ENCODE peak calls at places on chromosomes 16 and 17, in six cellular contexts. One of them, this sample, is unnamed.

GRCh38 chr17:64779344-64780095 is 117.4 kb upstream of the SMURF2 start:
- DNase-seq in prostate gland: no peak
- DNase-seq in HCT116: no peak
- DNase-seq in Panc1: no peak
- DNase-seq in spleen: peak; percentile 85
- DNase-seq in stomach: no peak
- DNase-seq in this sample: no peak

GRCh38 chr17:61054430-61054829 is 345.2 kb upstream of the TBX2 start:
- DNase-seq in prostate gland: no peak
- DNase-seq in HCT116: no peak
- DNase-seq in Panc1: no peak
- DNase-seq in spleen: no peak
- DNase-seq in stomach: no peak
- DNase-seq in this sample: no peak

GRCh38 chr17:63446981-63447687 is 1.0 kb upstream of the CYB561 start:
- DNase-seq in prostate gland: peak; percentile 58
- DNase-seq in HCT116: no peak
- DNase-seq in Panc1: no peak
- DNase-seq in spleen: no peak
- DNase-seq in stomach: peak; percentile 65
- DNase-seq in this sample: no peak

GRCh38 chr17:76612977-76613851 is 27.6 kb upstream of the ST6GALNAC2 start:
- DNase-seq in prostate gland: no peak
- DNase-seq in HCT116: peak; percentile 99
- DNase-seq in Panc1: no peak
- DNase-seq in spleen: no peak
- DNase-seq in stomach: no peak
- DNase-seq in this sample: no peak

GRCh38 chr17:31627960-31628359 is 231.1 kb downstream of the COPRS start:
- DNase-seq in prostate gland: no peak
- DNase-seq in HCT116: no peak
- DNase-seq in Panc1: no peak
- DNase-seq in spleen: no peak
- DNase-seq in stomach: no peak
- DNase-seq in this sample: no peak

GRCh38 chr16:67023689-67024088 is 5.3 kb upstream of the CBFB start:
- DNase-seq in prostate gland: no peak
- DNase-seq in HCT116: no peak
- DNase-seq in Panc1: no peak
- DNase-seq in spleen: no peak
- DNase-seq in stomach: peak; percentile 1
- DNase-seq in this sample: no peak

GRCh38 chr16:22063888-22064467 is 28.4 kb upstream of the VWA3A start:
- DNase-seq in prostate gland: no peak
- DNase-seq in HCT116: no peak
- DNase-seq in Panc1: no peak
- DNase-seq in spleen: no peak
- DNase-seq in stomach: no peak
- DNase-seq in this sample: no peak

GRCh38 chr16:24778676-24779075 is 49.2 kb downstream of the TNRC6A start:
- DNase-seq in prostate gland: no peak
- DNase-seq in HCT116: no peak
- DNase-seq in Panc1: no peak
- DNase-seq in spleen: no peak
- DNase-seq in stomach: no peak
- DNase-seq in this sample: no peak

GRCh38 chr16:87340198-87340597 is 23.0 kb upstream of the C16orf95 start:
- DNase-seq in prostate gland: no peak
- DNase-seq in HCT116: no peak
- DNase-seq in Panc1: no peak
- DNase-seq in spleen: no peak
- DNase-seq in stomach: no peak
- DNase-seq in this sample: no peak

GRCh38 chr16:30376508-30376907 is 1.9 kb downstream of the MYL11 start:
- DNase-seq in prostate gland: no peak
- DNase-seq in HCT116: no peak
- DNase-seq in Panc1: no peak
- DNase-seq in spleen: no peak
- DNase-seq in stomach: no peak
- DNase-seq in this sample: no peak

DNA sequence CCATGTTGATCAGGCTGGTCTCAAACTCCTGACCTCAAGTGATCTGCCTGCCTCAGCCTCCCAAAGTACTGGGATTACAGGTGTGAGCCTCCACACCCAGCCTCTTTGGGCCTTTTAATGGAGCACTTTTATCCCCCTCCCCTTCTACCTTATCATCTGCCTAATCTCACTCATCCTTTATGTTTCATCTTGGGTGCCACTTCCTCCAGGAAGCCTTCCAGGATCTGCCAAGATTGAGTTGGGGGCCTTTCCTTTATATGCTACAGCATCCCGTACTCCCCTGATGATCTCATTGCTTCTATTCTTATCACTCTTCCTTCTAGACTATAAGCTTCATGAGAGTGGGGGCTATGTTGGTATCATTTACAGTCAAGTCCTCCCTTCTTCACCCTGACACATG is 192.8 kb upstream of the WSCD1 start:
- DNase-seq in prostate gland: no peak
- DNase-seq in HCT116: no peak
- DNase-seq in Panc1: no peak
- DNase-seq in spleen: no peak
- DNase-seq in stomach: no peak
- DNase-seq in this sample: no peak
- TF ChIP-seq POLR2AphosphoS5 in prostate gland: no peak
- TF ChIP-seq POLR2AphosphoS5 in HCT116: no peak
- TF ChIP-seq POLR2AphosphoS5 in Panc1: no peak
- TF ChIP-seq POLR2AphosphoS5 in spleen: no peak
- TF ChIP-seq POLR2AphosphoS5 in stomach: no peak
- TF ChIP-seq POLR2AphosphoS5 in this sample: no peak

GRCh38 chr16:1537138-1537577 is 3.7 kb downstream of the TMEM204 start:
- DNase-seq in prostate gland: no peak
- DNase-seq in HCT116: no peak
- DNase-seq in Panc1: no peak
- DNase-seq in spleen: no peak
- DNase-seq in stomach: no peak
- DNase-seq in this sample: no peak

GRCh38 chr16:1534021-1535020 is 855 bp downstream of the TMEM204 start:
- DNase-seq in prostate gland: no peak
- DNase-seq in HCT116: no peak
- DNase-seq in Panc1: no peak
- DNase-seq in spleen: no peak
- DNase-seq in stomach: no peak
- DNase-seq in this sample: no peak

GRCh38 chr16:1537763-1538289 is 4.4 kb downstream of the TMEM204 start:
- DNase-seq in prostate gland: no peak
- DNase-seq in HCT116: no peak
- DNase-seq in Panc1: no peak
- DNase-seq in spleen: no peak
- DNase-seq in stomach: no peak
- DNase-seq in this sample: no peak

GRCh38 chr16:1535391-1536291 is 2.2 kb downstream of the TMEM204 start:
- DNase-seq in prostate gland: no peak
- DNase-seq in HCT116: no peak
- DNase-seq in Panc1: no peak
- DNase-seq in spleen: peak; percentile 74
- DNase-seq in stomach: no peak
- DNase-seq in this sample: no peak

DNA sequence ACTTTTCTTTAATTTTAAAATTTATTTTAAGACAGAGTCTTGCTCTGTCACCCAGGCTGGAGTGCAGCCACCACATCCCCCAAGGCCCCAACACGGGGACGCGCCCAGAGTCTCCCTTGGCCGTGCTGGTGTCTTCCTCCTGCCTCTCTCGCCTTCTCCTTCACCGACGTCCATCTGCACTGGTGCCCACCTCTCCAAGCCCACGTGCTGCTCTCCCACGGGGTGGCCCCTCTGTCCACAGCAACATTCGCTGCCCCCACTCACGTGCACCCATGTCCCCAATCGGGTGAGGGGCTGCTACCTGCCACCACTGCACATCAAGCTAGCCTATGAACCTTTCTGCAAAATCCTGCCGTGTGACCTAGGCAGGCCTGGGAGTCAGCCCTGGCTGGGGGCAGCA is 3.1 kb downstream of the TMEM204 start:
- DNase-seq in prostate gland: no peak
- DNase-seq in HCT116: no peak
- DNase-seq in Panc1: no peak
- DNase-seq in spleen: no peak
- DNase-seq in stomach: no peak
- DNase-seq in this sample: no peak
- H3K27ac ChIP-seq in prostate gland: peak overlapping the region; percentile 81
- H3K27ac ChIP-seq in HCT116: no peak overlapping the region
- H3K27ac ChIP-seq in Panc1: no peak overlapping the region
- H3K27ac ChIP-seq in spleen: no peak overlapping the region
- H3K27ac ChIP-seq in stomach: no peak overlapping the region
- H3K27ac ChIP-seq in this sample: no peak overlapping the region

GRCh38 chr17:81968396-81968745 is 7.4 kb upstream of the NOTUM start:
- DNase-seq in prostate gland: no peak
- DNase-seq in HCT116: no peak
- DNase-seq in Panc1: no peak
- DNase-seq in spleen: no peak
- DNase-seq in stomach: no peak
- DNase-seq in this sample: no peak

GRCh38 chr17:81967244-81967532 is 6.2 kb upstream of the NOTUM start:
- DNase-seq in prostate gland: no peak
- DNase-seq in HCT116: no peak
- DNase-seq in Panc1: no peak
- DNase-seq in spleen: no peak
- DNase-seq in stomach: no peak
- DNase-seq in this sample: no peak

GRCh38 chr17:81968850-81969812 is 8.1 kb upstream of the NOTUM start:
- DNase-seq in prostate gland: no peak
- DNase-seq in HCT116: no peak
- DNase-seq in Panc1: no peak
- DNase-seq in spleen: no peak
- DNase-seq in stomach: no peak
- DNase-seq in this sample: no peak

GRCh38 chr17:81966343-81967243 is 5.6 kb upstream of the NOTUM start:
- DNase-seq in prostate gland: no peak
- DNase-seq in HCT116: no peak
- DNase-seq in Panc1: no peak
- DNase-seq in spleen: peak; percentile 86
- DNase-seq in stomach: peak; percentile 59
- DNase-seq in this sample: no peak

DNA sequence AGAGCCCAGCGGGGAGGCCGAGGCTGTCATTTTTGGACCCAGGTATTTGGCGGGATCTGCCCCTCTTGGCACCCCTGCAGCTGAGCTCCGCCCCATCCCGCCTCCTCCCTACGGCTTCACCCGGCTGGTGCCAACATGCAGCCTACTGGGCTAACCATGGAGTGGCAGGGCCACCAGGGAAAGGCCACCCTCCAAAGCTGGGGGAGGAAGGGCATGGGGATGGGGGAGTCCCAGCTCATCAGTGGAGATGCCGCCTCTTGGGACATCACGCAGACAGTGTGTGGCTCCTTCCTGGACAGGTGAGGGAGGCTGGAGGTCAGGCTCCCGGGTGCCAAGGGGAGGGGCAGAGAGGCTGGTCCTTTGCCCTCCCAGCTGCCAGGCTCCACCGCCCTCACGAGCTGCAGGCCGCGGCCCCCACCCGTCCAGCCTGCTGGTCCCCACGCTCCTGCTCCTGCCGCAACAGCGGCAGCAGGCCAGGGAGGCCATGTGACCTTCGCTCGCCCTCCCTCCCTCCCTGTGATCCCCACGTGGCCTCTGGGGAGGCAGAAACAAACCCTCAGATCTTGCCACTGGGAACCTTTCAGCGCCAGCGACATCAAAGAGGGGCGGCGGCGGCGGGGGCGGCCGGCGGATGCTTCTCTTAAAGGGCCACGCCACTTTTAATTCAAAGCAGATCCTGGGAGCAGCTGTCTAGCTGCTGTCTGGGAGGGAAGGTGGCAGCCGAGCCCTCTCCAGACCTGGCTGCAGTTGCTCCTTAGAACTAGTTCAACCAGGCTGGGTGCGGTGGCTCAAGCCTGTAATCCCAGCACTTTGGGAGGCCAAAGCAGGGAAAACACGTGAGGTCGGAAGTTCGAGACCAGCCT is 6.8 kb upstream of the NOTUM start:
- DNase-seq in prostate gland: peak; percentile 40
- DNase-seq in HCT116: peak; percentile 83
- DNase-seq in Panc1: no peak
- DNase-seq in spleen: peak; percentile 93
- DNase-seq in stomach: peak; percentile 81
- DNase-seq in this sample: no peak
- H3K4me3 ChIP-seq in prostate gland: no peak overlapping the region
- H3K4me3 ChIP-seq in HCT116: peak overlapping the region; percentile 43
- H3K4me3 ChIP-seq in Panc1: no peak overlapping the region
- H3K4me3 ChIP-seq in spleen: peak overlapping the region; percentile 21
- H3K4me3 ChIP-seq in stomach: peak overlapping the region; percentile 3
- H3K4me3 ChIP-seq in this sample: peak overlapping the region; percentile 31

GRCh38 chr16:4404247-4404966 is 12.0 kb downstream of the CORO7 start:
- DNase-seq in prostate gland: no peak
- DNase-seq in HCT116: no peak
- DNase-seq in Panc1: no peak
- DNase-seq in spleen: peak; percentile 80
- DNase-seq in stomach: peak; percentile 60
- DNase-seq in this sample: no peak

GRCh38 chr16:4407543-4408322 is 8.7 kb downstream of the CORO7 start:
- DNase-seq in prostate gland: no peak
- DNase-seq in HCT116: no peak
- DNase-seq in Panc1: no peak
- DNase-seq in spleen: no peak
- DNase-seq in stomach: no peak
- DNase-seq in this sample: peak; percentile 87

GRCh38 chr16:4402439-4403132 is 13.8 kb downstream of the CORO7 start:
- DNase-seq in prostate gland: peak; percentile 74
- DNase-seq in HCT116: peak; percentile 35
- DNase-seq in Panc1: no peak
- DNase-seq in spleen: peak; percentile 94
- DNase-seq in stomach: peak; percentile 87
- DNase-seq in this sample: no peak

GRCh38 chr16:4403133-4403949 is 13.1 kb downstream of the CORO7 start:
- DNase-seq in prostate gland: no peak
- DNase-seq in HCT116: no peak
- DNase-seq in Panc1: no peak
- DNase-seq in spleen: peak; percentile 63
- DNase-seq in stomach: no peak
- DNase-seq in this sample: no peak

DNA sequence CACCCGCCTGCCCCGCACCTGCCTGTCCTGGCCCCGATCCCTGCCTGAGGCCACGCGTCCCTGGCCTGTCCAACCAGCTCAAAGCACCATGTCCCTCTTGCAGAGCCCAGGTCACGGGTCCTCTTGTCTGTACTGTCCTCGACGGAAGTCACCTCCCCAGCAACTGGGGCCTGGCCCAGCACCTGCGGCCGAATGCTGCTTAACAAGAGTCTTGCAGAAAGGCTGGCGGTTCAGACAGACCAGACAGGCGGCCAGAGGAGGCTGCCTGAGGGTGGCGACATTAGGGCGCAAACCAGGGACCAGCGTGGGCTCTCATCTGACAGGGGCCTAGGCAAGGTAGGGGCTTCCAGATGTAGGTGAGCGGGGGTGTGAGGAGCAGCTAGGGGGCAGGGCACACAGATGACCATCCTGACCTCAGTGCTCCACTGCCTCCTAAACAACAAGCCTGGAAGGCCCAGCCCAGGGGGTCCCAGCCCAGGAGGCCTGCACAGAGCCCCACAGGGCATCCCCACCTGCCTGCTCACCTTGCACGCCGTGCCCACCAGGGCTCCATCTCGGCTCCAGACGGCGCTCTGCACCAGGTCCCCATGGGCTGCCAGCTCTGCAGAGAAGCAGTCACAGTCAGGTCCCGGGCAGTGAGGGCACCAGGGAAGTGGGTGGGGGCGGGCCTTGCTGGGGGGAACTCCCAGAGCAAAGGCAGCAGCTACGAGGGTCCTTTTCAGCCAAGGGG is 11.3 kb downstream of the CORO7 start:
- DNase-seq in prostate gland: no peak
- DNase-seq in HCT116: no peak
- DNase-seq in Panc1: no peak
- DNase-seq in spleen: peak; percentile 77
- DNase-seq in stomach: no peak
- DNase-seq in this sample: no peak
- TF ChIP-seq POLR2AphosphoS5 in prostate gland: no peak
- TF ChIP-seq POLR2AphosphoS5 in HCT116: no peak
- TF ChIP-seq POLR2AphosphoS5 in Panc1: no peak
- TF ChIP-seq POLR2AphosphoS5 in spleen: no peak
- TF ChIP-seq POLR2AphosphoS5 in stomach: no peak
- TF ChIP-seq POLR2AphosphoS5 in this sample: no peak